ENCODE peak calls at places on chromosomes 3 and 15, in six cellular contexts. L, M, T, X, Q and V are unnamed samples. For H3K4me1, the result is how much of the 10 kb centered on the place peaks cover.

GRCh38 chr3:126546013-126546412 is 12.7 kb downstream of the C3orf22 start:
- DNase-seq in Q (no peak), T (no peak), L (no peak), M (no peak), X (no peak), V (no peak)

GRCh38 chr15:71202712-71203111 is 87.4 kb downstream of the THSD4 start:
- DNase-seq in Q (no peak), M (no peak), L (no peak), T (no peak), X (peak), V (no peak)

GRCh38 chr3:72322264-72322976 is 525.8 kb downstream of the SHQ1 start:
- DNase-seq in M (no peak), Q (no peak), L (no peak), T (no peak), X (no peak), V (no peak)

GRCh38 chr15:83192742-83193141 is 14.9 kb downstream of the HDGFL3 start:
- DNase-seq in L (no peak), X (no peak), Q (no peak), T (no peak), M (no peak), V (no peak)

GRCh38 chr15:78315686-78316085 is 16.3 kb upstream of the SKIC8 start:
- DNase-seq in Q (no peak), T (no peak), L (no peak), X (peak), M (no peak), V (no peak)

GRCh38 chr3:126287536-126288181 is 69.5 kb downstream of the KLF15 start:
- DNase-seq in L (peak), T (peak), Q (peak), X (peak), M (no peak), V (peak)

GRCh38 chr15:29054171-29055045 is 168.6 kb downstream of the APBA2 start:
- DNase-seq in Q (no peak), T (no peak), M (no peak), X (no peak), L (peak), V (no peak)

GRCh38 chr3:97228966-97229365 is 414.6 kb downstream of the EPHA6 start:
- DNase-seq in M (no peak), L (no peak), T (no peak), Q (no peak), X (no peak), V (no peak)

GRCh38 chr3:169624533-169624972 is 39.0 kb downstream of the MECOM start:
- DNase-seq in Q (no peak), M (no peak), L (no peak), T (no peak), X (no peak), V (no peak)

GRCh38 chr15:99029358-99029871 is 21.8 kb upstream of the PGPEP1L start:
- DNase-seq in T (no peak), M (no peak), Q (no peak), X (no peak), L (peak), V (no peak)

GRCh38 chr3:101154386-101154785 is 161.2 kb upstream of the ABI3BP start:
- DNase-seq in T (no peak), X (no peak), M (no peak), Q (no peak), L (no peak), V (no peak)

GRCh38 chr15:90412356-90413194 is 24.5 kb downstream of the IQGAP1 start:
- DNase-seq in Q (peak), X (peak), M (no peak), T (peak), L (peak), V (no peak)

GRCh38 chr15:55589297-55589696 is 1.2 kb upstream of the PYGO1 start:
- DNase-seq in L (no peak), Q (no peak), M (no peak), T (no peak), X (no peak), V (no peak)

GRCh38 chr15:55588818-55589122 is 625 bp upstream of the PYGO1 start:
- DNase-seq in L (no peak), X (peak), Q (peak), M (no peak), T (no peak), V (no peak)

GRCh38 chr15:55588070-55588817 is at the start of gene PYGO1:
- DNase-seq in L (peak), Q (peak), X (peak), T (peak), M (peak), V (no peak)

GRCh38 chr15:55587321-55588069 is 650 bp downstream of the PYGO1 start:
- DNase-seq in T (peak), L (no peak), Q (peak), M (peak), X (peak), V (no peak)

GRCh38 chr15:55586808-55587207 is 1.3 kb downstream of the PYGO1 start:
- DNase-seq in M (no peak), X (no peak), T (peak), L (no peak), Q (no peak), V (no peak)
- H3K4me3 ChIP-seq in M (peak), X (peak), T (peak), L (peak), Q (no peak), V (peak)

DNA sequence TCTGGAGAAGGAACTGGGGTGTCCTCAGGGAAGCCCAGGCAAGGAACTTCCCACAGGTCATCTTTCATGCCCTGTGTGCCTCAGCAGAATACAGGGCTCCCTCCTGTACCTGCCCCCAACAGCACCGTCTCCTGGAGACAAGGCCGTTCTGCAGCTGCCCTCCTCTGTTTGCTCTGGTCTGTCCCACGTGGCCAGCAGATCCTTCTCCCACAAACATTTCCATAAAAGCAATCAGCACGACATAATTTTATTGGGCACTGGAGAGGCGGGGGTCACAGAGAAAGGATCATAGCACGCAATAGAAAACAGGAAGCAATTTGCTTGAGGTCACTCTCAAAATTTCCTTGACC is 29.5 kb downstream of the STARD5 start:
- DNase-seq in T (no peak), Q (no peak), L (peak), M (no peak), X (peak), V (no peak)
- H3K4me1 ChIP-seq in T (under half), Q (under half), L (under half), M (under half), X (under half), V (under half)

GRCh38 chr3:150059241-150059640 is 88.5 kb upstream of the PFN2 start:
- DNase-seq in T (no peak), M (no peak), X (no peak), L (no peak), Q (peak), V (no peak)

GRCh38 chr3:150062492-150062891 is 91.8 kb upstream of the PFN2 start:
- DNase-seq in M (no peak), Q (no peak), L (no peak), T (peak), X (no peak), V (no peak)

GRCh38 chr3:150061288-150062018 is 90.8 kb upstream of the PFN2 start:
- DNase-seq in T (no peak), L (no peak), Q (no peak), M (no peak), X (no peak), V (no peak)

GRCh38 chr3:150057227-150057626 is 86.5 kb upstream of the PFN2 start:
- DNase-seq in M (no peak), T (no peak), Q (no peak), X (no peak), L (no peak), V (no peak)

DNA sequence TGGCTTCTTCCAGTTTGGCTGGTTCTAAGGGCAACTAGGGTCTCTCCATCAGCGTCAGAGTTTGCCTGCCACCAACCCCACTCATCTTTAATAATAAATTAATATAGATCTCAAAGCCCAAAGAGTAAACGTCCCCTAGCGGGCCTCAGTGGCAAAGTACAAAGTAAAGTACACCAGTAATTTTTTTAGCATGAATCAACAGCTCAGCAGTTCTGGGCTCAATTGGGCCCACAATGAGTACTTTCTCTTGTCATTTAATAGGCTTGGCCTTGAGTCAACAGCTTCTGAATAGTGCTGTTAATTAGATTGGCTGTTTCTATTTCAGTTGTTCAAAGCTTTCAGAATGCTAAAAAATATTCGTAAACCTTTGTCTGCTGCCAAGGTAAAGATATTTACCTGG is 89.0 kb upstream of the PFN2 start:
- DNase-seq in X (no peak), Q (no peak), T (no peak), L (no peak), M (no peak), V (no peak)
- TF ChIP-seq CTCF in X (no peak), Q (no peak), T (no peak), L (no peak), M (no peak), V (no peak)

DNA sequence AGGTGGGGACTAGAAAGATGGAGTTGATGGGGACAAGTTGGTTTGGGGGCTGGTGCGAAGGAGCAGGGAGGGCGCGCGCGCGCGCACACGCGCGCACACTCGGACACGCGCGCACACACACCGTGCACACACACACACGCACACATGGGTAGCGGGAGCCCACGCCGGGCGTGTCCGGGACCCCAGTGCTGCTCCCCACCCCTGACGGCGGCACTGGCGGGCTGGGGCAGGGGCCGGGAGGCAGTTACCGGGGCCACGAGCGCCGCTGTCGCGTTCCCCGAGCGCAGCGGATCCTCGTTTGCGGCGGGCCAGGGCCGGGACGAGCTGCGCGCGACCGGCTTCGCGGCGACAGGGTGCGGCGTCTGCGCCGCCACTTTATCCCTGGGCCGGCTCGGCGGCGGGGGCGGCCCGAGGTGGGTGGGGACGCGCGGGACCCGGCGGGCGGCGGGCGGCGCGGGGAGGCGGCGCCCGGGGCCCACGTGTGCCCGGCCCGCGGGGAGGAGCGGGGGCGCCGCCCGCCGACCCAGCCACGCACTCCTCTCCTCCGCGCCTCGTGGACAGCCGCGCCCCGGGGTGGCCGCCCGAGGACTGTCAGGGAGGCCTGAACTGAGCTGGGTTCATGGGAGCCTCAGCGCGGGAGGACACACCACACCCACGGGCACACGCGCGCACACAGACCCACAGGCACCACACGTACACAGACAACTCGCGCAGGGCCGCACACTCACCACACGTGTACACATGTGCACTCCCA is 698 bp upstream of the MGLL start:
- DNase-seq in M (no peak), X (peak), L (peak), Q (peak), T (peak), V (no peak)
- H3K4me3 ChIP-seq in M (peak), X (peak), L (peak), Q (peak), T (peak), V (peak)

GRCh38 chr15:60972301-60972700 is 256.8 kb downstream of the RORA start:
- DNase-seq in L (no peak), Q (no peak), M (no peak), X (no peak), T (peak), V (no peak)

GRCh38 chr15:60972866-60973265 is 256.2 kb downstream of the RORA start:
- DNase-seq in L (no peak), M (no peak), X (no peak), T (peak), Q (no peak), V (no peak)

GRCh38 chr15:60970246-60971170 is 258.6 kb downstream of the RORA start:
- DNase-seq in M (no peak), T (peak), X (no peak), Q (no peak), L (no peak), V (no peak)

GRCh38 chr15:60969658-60970057 is 259.4 kb downstream of the RORA start:
- DNase-seq in L (no peak), Q (no peak), X (no peak), T (no peak), M (no peak), V (no peak)

GRCh38 chr15:60971719-60972118 is 257.4 kb downstream of the RORA start:
- DNase-seq in X (no peak), Q (no peak), T (no peak), L (no peak), M (no peak), V (no peak)
- H3K4me1 ChIP-seq in X (under half), Q (under half), T (under half), L (under half), M (under half), V (under half)

GRCh38 chr15:34607832-34608231 is 24.4 kb upstream of the GOLGA8B start:
- DNase-seq in X (no peak), Q (no peak), T (no peak), M (no peak), L (no peak), V (no peak)

GRCh38 chr15:34609658-34610057 is 26.2 kb upstream of the GOLGA8B start:
- DNase-seq in X (no peak), L (no peak), T (no peak), Q (no peak), M (no peak), V (no peak)

GRCh38 chr15:34609102-34609501 is 25.7 kb upstream of the GOLGA8B start:
- DNase-seq in X (no peak), M (no peak), L (no peak), T (no peak), Q (no peak), V (no peak)

GRCh38 chr15:34608517-34608916 is 25.1 kb upstream of the GOLGA8B start:
- DNase-seq in Q (no peak), M (no peak), L (no peak), T (no peak), X (no peak), V (no peak)

DNA sequence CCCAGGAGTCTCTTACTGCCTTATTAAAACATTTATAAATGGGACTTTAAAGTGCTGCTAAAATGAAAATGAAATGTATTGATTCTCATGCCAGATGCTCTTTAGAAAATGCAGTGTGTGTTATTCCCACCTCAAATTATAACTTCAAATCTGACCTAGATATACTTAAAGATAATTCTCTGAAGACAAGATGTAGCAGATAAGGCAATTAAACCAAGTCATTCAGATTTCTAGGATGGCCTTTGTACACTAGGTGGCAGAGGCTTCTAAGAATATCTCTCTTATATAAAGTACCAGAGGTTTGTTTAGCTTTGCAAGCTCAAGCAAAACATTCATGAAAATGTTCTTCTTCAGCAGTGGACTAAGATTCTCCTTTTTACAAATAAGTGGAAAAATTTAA is 26.9 kb upstream of the GOLGA8B start:
- DNase-seq in Q (no peak), T (peak), M (peak), X (peak), L (no peak), V (no peak)
- TF ChIP-seq CTCF in Q (peak), T (peak), M (no peak), X (peak), L (peak), V (no peak)

DNA sequence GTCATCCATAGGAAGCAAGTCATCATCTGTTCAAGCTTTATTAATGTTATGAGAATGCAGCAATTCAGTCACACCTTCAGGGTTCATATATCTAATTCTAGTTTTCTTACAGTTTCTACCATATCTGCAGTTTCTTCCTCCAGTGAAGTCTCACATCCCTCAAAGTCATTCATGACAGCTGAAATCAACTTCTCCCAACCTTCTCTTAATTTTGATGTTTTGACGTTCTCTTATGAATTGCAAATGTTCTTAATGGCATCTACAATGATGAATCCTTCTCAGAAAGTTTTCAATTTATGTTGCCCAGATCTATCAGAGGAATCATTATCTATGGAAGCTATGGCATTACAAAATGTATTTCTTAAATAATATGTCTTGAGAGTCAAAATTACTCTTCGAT is 210.4 kb upstream of the ZBTB20 start:
- DNase-seq in L (no peak), X (no peak), T (no peak), M (no peak), Q (no peak), V (no peak)
- H3K4me3 ChIP-seq in L (no peak), X (no peak), T (no peak), M (no peak), Q (no peak), V (no peak)

GRCh38 chr15:92806763-92807162 is 93.4 kb upstream of the CHD2 start:
- DNase-seq in L (no peak), T (no peak), M (no peak), Q (peak), X (no peak), V (no peak)

GRCh38 chr15:92809880-92810361 is 90.2 kb upstream of the CHD2 start:
- DNase-seq in T (peak), M (no peak), Q (peak), X (no peak), L (peak), V (no peak)

GRCh38 chr15:92809064-92809879 is 90.9 kb upstream of the CHD2 start:
- DNase-seq in M (peak), X (peak), Q (peak), T (peak), L (peak), V (peak)

GRCh38 chr15:92808611-92809063 is 91.5 kb upstream of the CHD2 start:
- DNase-seq in M (no peak), L (no peak), T (peak), Q (no peak), X (peak), V (no peak)

DNA sequence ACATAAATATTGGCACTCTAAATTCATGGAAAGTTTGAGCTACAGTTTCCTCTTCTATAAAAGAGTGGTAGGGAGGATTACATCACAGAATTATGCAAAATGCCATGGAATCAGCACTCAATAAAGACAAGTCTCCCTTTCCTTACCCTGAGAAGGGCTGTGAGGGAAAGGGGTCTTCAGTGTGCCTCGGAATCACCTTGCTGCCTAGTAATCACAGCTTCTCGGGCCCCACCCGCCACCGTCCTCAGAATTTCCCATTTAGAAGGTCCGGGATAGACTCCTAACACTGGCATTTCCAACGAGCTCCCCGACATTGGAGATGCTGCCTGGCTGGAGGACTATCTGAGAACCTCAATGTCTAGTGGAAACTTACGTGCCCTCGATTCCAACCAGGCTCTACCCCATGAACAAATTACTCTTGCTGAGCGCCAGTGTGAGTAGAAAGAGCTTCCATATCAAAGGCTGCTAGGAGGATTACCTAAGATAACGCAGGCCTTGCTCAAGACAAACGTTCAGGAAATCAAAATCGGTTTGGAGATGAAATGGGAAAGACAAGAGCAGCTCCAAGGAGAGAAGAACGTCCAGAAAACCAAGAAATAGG is 92.1 kb upstream of the CHD2 start:
- DNase-seq in T (no peak), L (no peak), M (no peak), X (peak), Q (no peak), V (no peak)
- H3K4me1 ChIP-seq in T (under half), L (under half), M (under half), X (under half), Q (under half), V (half or more)